ENCODE peak calls at places on chromosomes 16 and 17, in six cellular contexts. B is H1, Z is SK-N-SH, G is GM12878, M is K562, A is HepG2. E is an unnamed sample.

GRCh38 chr16:10897134-10897533 is 20.1 kb downstream of the CIITA start:
- DNase-seq in B (no peak), Z (no peak), G (no peak), M (no peak), A (no peak), E (no peak)

GRCh38 chr17:57484081-57484666 is 227.9 kb downstream of the MSI2 start:
- DNase-seq in B (no peak), Z (no peak), G (no peak), M (no peak), A (no peak), E (no peak)

GRCh38 chr16:30876867-30877266 is 17.0 kb downstream of the BCL7C start:
- DNase-seq in B (no peak), Z (peak; percentile 70), G (no peak), M (peak; percentile 41), A (peak; percentile 62), E (no peak)

GRCh38 chr16:914453-914852 is 56.3 kb downstream of the LMF1 start:
- DNase-seq in B (no peak), Z (no peak), G (peak; percentile 8), M (no peak), A (peak; percentile 16), E (peak; percentile 3)

GRCh38 chr16:85195884-85196816 is 83.9 kb upstream of the CIBAR2 start:
- DNase-seq in B (no peak), Z (peak; percentile 70), G (no peak), M (no peak), A (no peak), E (no peak)

GRCh38 chr17:8821446-8822105 is 22.4 kb upstream of the MFSD6L start:
- DNase-seq in B (no peak), Z (no peak), G (no peak), M (no peak), A (no peak), E (no peak)

GRCh38 chr16:22424161-22424937 is 49.9 kb upstream of the CDR2 start:
- DNase-seq in B (no peak), Z (no peak), G (no peak), M (no peak), A (no peak), E (no peak)

GRCh38 chr16:24504467-24505345 is 34.7 kb upstream of the RBBP6 start:
- DNase-seq in B (peak; percentile 38), Z (peak; percentile 64), G (peak; percentile 17), M (peak; percentile 70), A (peak; percentile 67), E (peak; percentile 16)

GRCh38 chr17:57135748-57136342 is 50.8 kb downstream of the AKAP1 start:
- DNase-seq in B (no peak), Z (peak; percentile 47), G (no peak), M (no peak), A (peak; percentile 28), E (peak; percentile 32)

GRCh38 chr17:75152971-75153853 is 1.1 kb downstream of the JPT1 start:
- DNase-seq in B (no peak), Z (peak; percentile 72), G (no peak), M (peak; percentile 20), A (peak; percentile 34), E (peak; percentile 71)

GRCh38 chr16:22023505-22023904 is 15.6 kb downstream of the MOSMO start:
- DNase-seq in B (no peak), Z (no peak), G (peak; percentile 44), M (no peak), A (no peak), E (no peak)

GRCh38 chr16:30927789-30928378 is 4.5 kb downstream of the FBXL19 start:
- DNase-seq in B (peak; percentile 85), Z (peak; percentile 95), G (peak; percentile 35), M (peak; percentile 59), A (peak; percentile 61), E (no peak)

GRCh38 chr17:79537686-79538085 is 73.2 kb downstream of the RBFOX3 start:
- DNase-seq in B (no peak), Z (no peak), G (no peak), M (no peak), A (no peak), E (no peak)
- H3K27ac ChIP-seq in B (no peak overlapping the region), Z (no peak overlapping the region), G (no peak overlapping the region), M (no peak overlapping the region), A (no peak overlapping the region), E (no peak overlapping the region)

GRCh38 chr17:1252203-1252608 is 18.0 kb upstream of the BHLHA9 start:
- DNase-seq in B (no peak), Z (peak; percentile 72), G (no peak), M (no peak), A (no peak), E (no peak)
- TF ChIP-seq GABPA in B (no peak), Z (no peak), G (no peak), M (no peak), A (no peak), E (no peak)

DNA sequence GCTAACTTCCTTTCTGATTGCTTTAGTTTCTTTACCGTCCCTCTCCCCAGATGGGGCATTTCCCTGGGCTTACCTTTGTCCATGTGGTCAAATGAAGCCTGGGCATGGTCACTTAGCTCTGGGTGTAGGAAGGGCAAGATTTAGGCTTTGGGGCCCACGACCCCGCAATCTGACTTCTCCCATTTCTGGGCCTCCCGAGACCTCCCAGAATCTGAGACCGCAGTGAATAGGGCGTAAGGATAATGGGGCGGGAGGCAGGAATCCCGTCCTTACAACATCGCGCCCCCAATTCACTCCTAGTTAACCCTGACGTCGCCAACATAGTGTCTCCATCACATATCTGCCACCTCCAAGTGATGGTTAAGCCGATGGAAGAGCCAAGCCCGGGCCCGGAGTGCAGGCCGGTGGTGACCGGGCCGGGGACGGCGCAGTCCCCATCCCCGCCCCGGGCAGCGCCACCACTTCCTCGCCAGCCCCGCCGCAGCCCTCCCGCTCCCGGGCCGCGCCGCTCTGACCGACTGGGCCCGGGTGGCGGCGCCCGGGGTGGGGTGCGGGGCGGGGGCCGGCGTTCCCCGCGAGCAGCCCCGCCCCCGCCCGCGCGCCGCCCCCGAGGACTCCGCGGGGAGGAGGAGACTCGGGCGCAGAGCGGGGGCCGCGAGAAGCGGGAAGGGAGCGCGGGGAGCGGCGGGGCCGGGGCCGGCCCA is at the start of gene RHBDL3:
- DNase-seq in B (no peak), Z (peak; percentile 89), G (no peak), M (peak; percentile 94), A (no peak), E (no peak)
- H3K27ac ChIP-seq in B (no peak within 1 kb of the TSS), Z (no peak within 1 kb of the TSS), G (no peak within 1 kb of the TSS), M (no peak within 1 kb of the TSS), A (no peak within 1 kb of the TSS), E (no peak within 1 kb of the TSS)

GRCh38 chr17:21043296-21044232 is 753 bp upstream of the USP22 start:
- DNase-seq in B (peak; percentile 94), Z (no peak), G (peak; percentile 84), M (peak; percentile 82), A (peak; percentile 96), E (peak; percentile 99)

GRCh38 chr17:21039839-21040575 is 2.8 kb downstream of the USP22 start:
- DNase-seq in B (no peak), Z (peak; percentile 48), G (no peak), M (no peak), A (peak; percentile 70), E (no peak)

GRCh38 chr17:21044971-21045370 is 2.2 kb upstream of the USP22 start:
- DNase-seq in B (no peak), Z (no peak), G (no peak), M (no peak), A (no peak), E (no peak)

GRCh38 chr17:21041753-21042433 is 918 bp downstream of the USP22 start:
- DNase-seq in B (peak; percentile 58), Z (peak; percentile 90), G (no peak), M (peak; percentile 71), A (peak; percentile 71), E (peak; percentile 73)

DNA sequence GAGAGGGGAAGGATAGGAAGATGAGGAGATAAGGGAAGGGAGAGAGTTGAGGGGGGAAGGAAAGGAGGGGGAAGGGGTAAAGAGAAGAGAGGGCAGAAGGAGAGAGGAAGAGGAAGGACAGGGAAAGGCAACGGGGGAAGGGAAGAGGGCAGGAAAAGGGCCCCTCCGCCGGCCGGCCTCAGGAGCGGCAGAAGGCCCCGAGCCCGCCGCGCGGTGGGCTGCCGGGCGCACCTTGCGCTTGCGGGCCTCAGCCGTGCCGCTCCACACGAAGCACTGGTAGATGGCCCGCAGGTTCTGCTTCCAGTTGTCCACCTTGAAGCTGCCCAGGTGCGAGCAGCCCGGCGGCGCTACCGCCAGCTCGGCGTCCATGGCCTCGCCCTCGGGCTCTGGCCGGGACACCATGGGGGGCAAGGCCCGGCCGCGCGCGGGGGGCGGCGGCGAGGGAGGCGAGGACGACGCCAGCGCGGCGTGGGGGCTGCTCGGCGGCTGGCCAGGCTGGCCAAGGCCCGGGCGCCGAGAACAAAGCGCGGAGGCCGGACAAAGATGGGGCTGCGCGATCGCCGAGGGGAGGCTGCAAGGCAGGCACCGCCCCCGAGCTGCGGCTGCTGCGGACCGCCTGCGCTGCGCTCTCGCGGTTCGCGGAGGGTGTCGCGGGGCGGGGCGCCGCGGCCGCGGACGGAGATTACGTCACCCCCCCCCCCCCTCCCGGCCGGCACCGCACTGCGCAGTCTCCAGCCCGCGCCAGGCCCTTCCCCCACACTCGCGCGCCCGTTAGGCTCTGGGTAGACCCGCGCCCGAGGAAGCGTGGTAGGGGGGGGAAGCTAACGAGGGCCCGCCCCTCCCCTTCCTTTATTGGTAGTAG is at the start of gene USP22:
- DNase-seq in B (no peak), Z (peak; percentile 92), G (no peak), M (no peak), A (no peak), E (no peak)
- TF ChIP-seq GABPA in B (no peak), Z (no peak), G (no peak), M (peak; percentile 32), A (no peak), E (no peak)